ENCODE peak calls at places on chromosome 5, in nine cellular contexts. D is upper lobe of left lung, E is heart right ventricle, Q is spleen, M is fibroblast of pulmonary artery, G is HFF-Myc, J is PC-3, P is prostate gland, C is SK-N-MC. V is an unnamed sample.

GRCh38 chr5:12292610-12293204 is 388.5 kb upstream of the CTNND2 start:
- DNase-seq in C (no peak), M (no peak), Q (no peak), G (no peak), P (no peak), J (peak; percentile 88), E (no peak), D (no peak), V (no peak)

GRCh38 chr5:122863721-122864120 is 18.3 kb downstream of the SNX24 start:
- DNase-seq in P (no peak), C (no peak), J (no peak), Q (no peak), E (no peak), M (no peak), G (no peak), D (no peak), V (no peak)

GRCh38 chr5:126003309-126003708 is 419.9 kb upstream of the GRAMD2B start:
- DNase-seq in J (no peak), C (no peak), G (peak; percentile 31), E (peak; percentile 20), D (peak; percentile 22), Q (no peak), M (peak; percentile 92), P (peak; percentile 6), V (peak; percentile 99)

GRCh38 chr5:33852327-33852726 is 39.5 kb downstream of the ADAMTS12 start:
- DNase-seq in E (no peak), M (peak; percentile 53), G (no peak), J (no peak), D (no peak), Q (no peak), P (no peak), C (no peak), V (no peak)

GRCh38 chr5:119961993-119962392 is 332.6 kb downstream of the FAM170A start:
- DNase-seq in D (no peak), M (no peak), P (no peak), Q (no peak), C (no peak), J (peak; percentile 61), E (no peak), G (no peak), V (no peak)

GRCh38 chr5:178353461-178353860 is 120.9 kb upstream of the PHYKPL start:
- DNase-seq in J (peak; percentile 44), Q (peak; percentile 9), D (no peak), E (no peak), C (no peak), P (no peak), M (no peak), G (no peak), V (no peak)

GRCh38 chr5:77145666-77146065 is 58.6 kb upstream of the ZBED3 start:
- DNase-seq in D (no peak), P (no peak), C (no peak), M (peak; percentile 60), E (no peak), Q (no peak), G (peak; percentile 33), J (peak; percentile 52), V (no peak)

GRCh38 chr5:178130576-178131445 is at the start of gene RMND5B:
- DNase-seq in E (peak; percentile 79), P (peak; percentile 77), J (peak; percentile 87), C (no peak), Q (peak; percentile 96), M (peak; percentile 69), G (no peak), D (peak; percentile 88), V (peak; percentile 18)

GRCh38 chr5:32170303-32171170 is 3.6 kb downstream of the GOLPH3 start:
- DNase-seq in D (no peak), C (peak; percentile 78), E (no peak), P (no peak), J (peak; percentile 43), G (peak; percentile 97), M (no peak), Q (no peak), V (no peak)

GRCh38 chr5:61322738-61323429 is 9.2 kb upstream of the ZSWIM6 start:
- DNase-seq in Q (no peak), C (no peak), M (peak; percentile 80), P (no peak), J (peak; percentile 71), E (no peak), D (peak; percentile 64), G (no peak), V (no peak)

GRCh38 chr5:42876375-42876844 is 64.7 kb upstream of the SELENOP start:
- DNase-seq in M (peak; percentile 16), C (no peak), J (no peak), D (no peak), E (no peak), P (no peak), Q (no peak), G (no peak), V (no peak)

GRCh38 chr5:5271606-5272321 is 131.6 kb downstream of the ADAMTS16 start:
- DNase-seq in C (no peak), G (no peak), P (no peak), D (no peak), M (no peak), Q (no peak), E (no peak), J (peak; percentile 24), V (peak; percentile 69)

GRCh38 chr5:173642895-173643481 is 26.5 kb upstream of the BOD1 start:
- DNase-seq in D (no peak), M (no peak), G (no peak), C (no peak), Q (no peak), J (no peak), E (no peak), P (no peak), V (no peak)

GRCh38 chr5:135353952-135354721 is 44.9 kb downstream of the MACROH2A1 start:
- DNase-seq in J (peak; percentile 41), D (no peak), P (no peak), C (no peak), M (peak; percentile 84), E (no peak), G (no peak), Q (peak; percentile 54), V (no peak)

GRCh38 chr5:172446336-172447051 is 7.8 kb downstream of the SH3PXD2B start:
- DNase-seq in J (no peak), D (no peak), G (no peak), E (no peak), P (no peak), M (no peak), C (no peak), Q (peak; percentile 49), V (no peak)
- H3K4me3 ChIP-seq in J (no peak overlapping the region), D (no peak overlapping the region), G (no peak overlapping the region), E (no peak overlapping the region), P (no peak overlapping the region), M (peak overlapping the region; percentile 23), C (no peak overlapping the region), Q (no peak overlapping the region), V (no peak overlapping the region)

GRCh38 chr5:157506066-157506590 is 46.1 kb downstream of the NIPAL4 start:
- DNase-seq in D (no peak), P (no peak), J (no peak), G (no peak), M (peak; percentile 38), Q (no peak), C (no peak), E (no peak), V (no peak)

GRCh38 chr5:157505496-157505895 is 45.5 kb downstream of the NIPAL4 start:
- DNase-seq in M (no peak), J (no peak), P (no peak), C (no peak), G (no peak), E (no peak), D (no peak), Q (no peak), V (no peak)

GRCh38 chr5:157506981-157507780 is 47.2 kb downstream of the NIPAL4 start:
- DNase-seq in P (no peak), G (no peak), J (peak; percentile 65), D (no peak), E (peak; percentile 24), C (no peak), Q (no peak), M (peak; percentile 76), V (no peak)

GRCh38 chr5:157497875-157498611 is 38.0 kb downstream of the NIPAL4 start:
- DNase-seq in P (no peak), C (no peak), D (no peak), E (no peak), Q (no peak), M (no peak), G (no peak), J (no peak), V (no peak)

GRCh38 chr5:157502143-157502647 is 42.2 kb downstream of the NIPAL4 start:
- DNase-seq in M (no peak), E (no peak), G (no peak), P (no peak), C (no peak), Q (no peak), J (no peak), D (peak; percentile 37), V (no peak)
- H3K4me3 ChIP-seq in M (no peak overlapping the region), E (no peak overlapping the region), G (no peak overlapping the region), P (no peak overlapping the region), C (no peak overlapping the region), Q (no peak overlapping the region), J (no peak overlapping the region), D (no peak overlapping the region), V (no peak overlapping the region)

GRCh38 chr5:53482717-53483638 is 2.5 kb downstream of the FST start:
- DNase-seq in P (peak; percentile 5), D (peak; percentile 29), E (peak; percentile 11), G (no peak), Q (peak; percentile 79), J (no peak), C (no peak), M (peak; percentile 31), V (no peak)
- H3K4me3 ChIP-seq in P (peak overlapping the region; percentile 37), D (peak overlapping the region; percentile 62), E (peak overlapping the region; percentile 77), G (peak overlapping the region; percentile 95), Q (peak overlapping the region; percentile 63), J (peak overlapping the region; percentile 97), C (peak overlapping the region; percentile 74), M (peak overlapping the region; percentile 80), V (peak overlapping the region; percentile 56)

GRCh38 chr5:1367149-1367548 is 22.2 kb upstream of the CLPTM1L start:
- DNase-seq in P (no peak), D (no peak), C (no peak), Q (peak; percentile 45), G (no peak), E (no peak), J (no peak), M (no peak), V (no peak)

GRCh38 chr5:1371191-1371590 is 26.3 kb upstream of the CLPTM1L start:
- DNase-seq in D (no peak), C (no peak), M (no peak), P (no peak), J (no peak), G (no peak), E (no peak), Q (peak; percentile 72), V (no peak)

GRCh38 chr5:1366514-1366913 is 21.6 kb upstream of the CLPTM1L start:
- DNase-seq in E (no peak), J (no peak), P (no peak), D (no peak), G (no peak), C (no peak), M (no peak), Q (peak; percentile 74), V (no peak)

GRCh38 chr5:1368236-1368635 is 23.3 kb upstream of the CLPTM1L start:
- DNase-seq in D (no peak), C (no peak), P (no peak), G (no peak), M (no peak), J (no peak), Q (peak; percentile 56), E (no peak), V (no peak)

DNA sequence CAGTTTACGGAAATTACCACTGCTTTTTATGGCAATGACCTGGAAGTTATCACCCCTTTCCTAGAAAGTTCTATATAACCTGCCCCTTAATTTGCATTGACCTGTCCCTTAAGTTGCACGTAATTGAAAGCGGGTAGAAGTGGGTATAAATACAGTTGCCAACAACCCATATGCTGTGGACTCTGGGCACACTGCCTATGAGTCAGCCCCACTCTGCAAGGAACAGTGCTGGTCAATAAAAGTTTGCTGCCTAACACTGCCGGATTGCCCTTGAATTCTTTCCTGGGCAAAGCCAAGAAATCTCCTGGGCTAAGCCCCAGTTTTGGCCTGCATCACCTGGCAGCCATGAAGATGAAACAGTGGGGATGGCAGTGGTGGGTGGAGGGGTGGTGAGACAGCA is 23.9 kb upstream of the CLPTM1L start:
- DNase-seq in P (no peak), C (no peak), E (no peak), M (no peak), D (no peak), G (no peak), J (no peak), Q (peak; percentile 27), V (no peak)
- H3K4me3 ChIP-seq in P (no peak overlapping the region), C (no peak overlapping the region), E (no peak overlapping the region), M (no peak overlapping the region), D (no peak overlapping the region), G (no peak overlapping the region), J (no peak overlapping the region), Q (no peak overlapping the region), V (no peak overlapping the region)